ENCODE peak calls at places on chromosomes 5 and 9, in eight cellular contexts. O, V, W, C, R, Q, A and X are unnamed samples.

GRCh38 chr5:81187885-81188284 is 45.2 kb upstream of the CKMT2 start:
- DNase-seq in V (no peak), A (peak), R (no peak), W (no peak), C (no peak), O (no peak), Q (no peak), X (no peak)

GRCh38 chr9:123550797-123551196 is 194.8 kb downstream of the CRB2 start:
- DNase-seq in Q (no peak), A (no peak), C (no peak), W (no peak), O (no peak), V (no peak), R (no peak), X (no peak)

GRCh38 chr5:38712416-38712815 is 133.4 kb upstream of the OSMR start:
- DNase-seq in Q (no peak), W (no peak), O (no peak), R (no peak), A (no peak), V (no peak), C (no peak), X (no peak)

GRCh38 chr9:134770972-134771971 is 109.3 kb upstream of the FCN2 start:
- DNase-seq in W (no peak), V (no peak), C (no peak), O (no peak), Q (no peak), A (peak), R (no peak), X (no peak)

GRCh38 chr5:125026900-125027731 is 280.7 kb upstream of the ZNF608 start:
- DNase-seq in O (no peak), W (no peak), A (no peak), C (no peak), R (no peak), Q (no peak), V (peak), X (no peak)

GRCh38 chr9:134597041-134597913 is 44.3 kb upstream of the COL5A1 start:
- DNase-seq in O (peak), R (no peak), V (peak), Q (no peak), C (no peak), W (no peak), A (no peak), X (no peak)

GRCh38 chr5:163339148-163339547 is 98.2 kb upstream of the CCNG1 start:
- DNase-seq in W (no peak), O (no peak), V (no peak), A (no peak), Q (no peak), R (no peak), C (no peak), X (no peak)

GRCh38 chr9:89882876-89883275 is 278.1 kb downstream of the GADD45G start:
- DNase-seq in A (no peak), V (no peak), C (no peak), R (no peak), Q (no peak), O (no peak), W (no peak), X (no peak)